ENCODE peak calls at places on chromosomes 12 and 14, in ten cellular contexts. One of them, this sample, is unnamed.

GRCh38 chr12:85405781-85406522 is 125.9 kb downstream of the ALX1 start:
- DNase-seq in AG09309: peak
- DNase-seq in uterus: no peak
- DNase-seq in lung: no peak
- DNase-seq in T-helper 9 cell: no peak
- DNase-seq in left ventricle myocardium inferior: no peak
- DNase-seq in stimulated activated CD4-positive, alpha-beta T cell treated with anti-CD3 and anti-CD28 coated beads, Interleukin-4, amount 100 ng/mL, for 1 hour: no peak
- DNase-seq in globus pallidus: no peak
- DNase-seq in T-helper 17 cell: no peak
- DNase-seq in stimulated activated CD8-positive, alpha-beta memory T cell treated with anti-CD3 and anti-CD28 coated beads, Interleukin-4, amount 100 ng/mL, for 48 hours: no peak
- DNase-seq in this sample: no peak

GRCh38 chr12:63098851-63099250 is 52.1 kb downstream of the AVPR1A start:
- DNase-seq in AG09309: no peak
- DNase-seq in uterus: no peak
- DNase-seq in lung: no peak
- DNase-seq in T-helper 9 cell: no peak
- DNase-seq in left ventricle myocardium inferior: no peak
- DNase-seq in stimulated activated CD4-positive, alpha-beta T cell treated with anti-CD3 and anti-CD28 coated beads, Interleukin-4, amount 100 ng/mL, for 1 hour: no peak
- DNase-seq in globus pallidus: no peak
- DNase-seq in T-helper 17 cell: no peak
- DNase-seq in stimulated activated CD8-positive, alpha-beta memory T cell treated with anti-CD3 and anti-CD28 coated beads, Interleukin-4, amount 100 ng/mL, for 48 hours: no peak
- DNase-seq in this sample: no peak

GRCh38 chr14:98952595-98953325 is 319.2 kb downstream of the BCL11B start:
- DNase-seq in AG09309: no peak
- DNase-seq in uterus: no peak
- DNase-seq in lung: no peak
- DNase-seq in T-helper 9 cell: no peak
- DNase-seq in left ventricle myocardium inferior: no peak
- DNase-seq in stimulated activated CD4-positive, alpha-beta T cell treated with anti-CD3 and anti-CD28 coated beads, Interleukin-4, amount 100 ng/mL, for 1 hour: no peak
- DNase-seq in globus pallidus: no peak
- DNase-seq in T-helper 17 cell: no peak
- DNase-seq in stimulated activated CD8-positive, alpha-beta memory T cell treated with anti-CD3 and anti-CD28 coated beads, Interleukin-4, amount 100 ng/mL, for 48 hours: peak
- DNase-seq in this sample: no peak

GRCh38 chr14:55977346-55977745 is 140.9 kb upstream of the PELI2 start:
- DNase-seq in AG09309: no peak
- DNase-seq in uterus: no peak
- DNase-seq in lung: no peak
- DNase-seq in T-helper 9 cell: no peak
- DNase-seq in left ventricle myocardium inferior: no peak
- DNase-seq in stimulated activated CD4-positive, alpha-beta T cell treated with anti-CD3 and anti-CD28 coated beads, Interleukin-4, amount 100 ng/mL, for 1 hour: no peak
- DNase-seq in globus pallidus: peak
- DNase-seq in T-helper 17 cell: no peak
- DNase-seq in stimulated activated CD8-positive, alpha-beta memory T cell treated with anti-CD3 and anti-CD28 coated beads, Interleukin-4, amount 100 ng/mL, for 48 hours: no peak
- DNase-seq in this sample: no peak

GRCh38 chr12:112599871-112600270 is 181.1 kb downstream of the PTPN11 start:
- DNase-seq in AG09309: peak
- DNase-seq in uterus: no peak
- DNase-seq in lung: no peak
- DNase-seq in T-helper 9 cell: no peak
- DNase-seq in left ventricle myocardium inferior: no peak
- DNase-seq in stimulated activated CD4-positive, alpha-beta T cell treated with anti-CD3 and anti-CD28 coated beads, Interleukin-4, amount 100 ng/mL, for 1 hour: no peak
- DNase-seq in globus pallidus: no peak
- DNase-seq in T-helper 17 cell: no peak
- DNase-seq in stimulated activated CD8-positive, alpha-beta memory T cell treated with anti-CD3 and anti-CD28 coated beads, Interleukin-4, amount 100 ng/mL, for 48 hours: no peak
- DNase-seq in this sample: no peak

GRCh38 chr12:80872053-80872452 is 65.7 kb downstream of the LIN7A start:
- DNase-seq in AG09309: no peak
- DNase-seq in uterus: no peak
- DNase-seq in lung: no peak
- DNase-seq in T-helper 9 cell: no peak
- DNase-seq in left ventricle myocardium inferior: no peak
- DNase-seq in stimulated activated CD4-positive, alpha-beta T cell treated with anti-CD3 and anti-CD28 coated beads, Interleukin-4, amount 100 ng/mL, for 1 hour: no peak
- DNase-seq in globus pallidus: no peak
- DNase-seq in T-helper 17 cell: no peak
- DNase-seq in stimulated activated CD8-positive, alpha-beta memory T cell treated with anti-CD3 and anti-CD28 coated beads, Interleukin-4, amount 100 ng/mL, for 48 hours: no peak
- DNase-seq in this sample: no peak

GRCh38 chr12:122862872-122863701 is 27.8 kb downstream of the HIP1R start:
- DNase-seq in AG09309: no peak
- DNase-seq in uterus: no peak
- DNase-seq in lung: peak
- DNase-seq in T-helper 9 cell: no peak
- DNase-seq in left ventricle myocardium inferior: no peak
- DNase-seq in stimulated activated CD4-positive, alpha-beta T cell treated with anti-CD3 and anti-CD28 coated beads, Interleukin-4, amount 100 ng/mL, for 1 hour: no peak
- DNase-seq in globus pallidus: no peak
- DNase-seq in T-helper 17 cell: no peak
- DNase-seq in stimulated activated CD8-positive, alpha-beta memory T cell treated with anti-CD3 and anti-CD28 coated beads, Interleukin-4, amount 100 ng/mL, for 48 hours: no peak
- DNase-seq in this sample: no peak

GRCh38 chr14:86541969-86542368 is 1012.0 kb downstream of the FLRT2 start:
- DNase-seq in AG09309: no peak
- DNase-seq in uterus: no peak
- DNase-seq in lung: no peak
- DNase-seq in T-helper 9 cell: no peak
- DNase-seq in left ventricle myocardium inferior: no peak
- DNase-seq in stimulated activated CD4-positive, alpha-beta T cell treated with anti-CD3 and anti-CD28 coated beads, Interleukin-4, amount 100 ng/mL, for 1 hour: no peak
- DNase-seq in globus pallidus: no peak
- DNase-seq in T-helper 17 cell: no peak
- DNase-seq in stimulated activated CD8-positive, alpha-beta memory T cell treated with anti-CD3 and anti-CD28 coated beads, Interleukin-4, amount 100 ng/mL, for 48 hours: no peak
- DNase-seq in this sample: no peak

GRCh38 chr14:64035143-64035542 is 182.3 kb downstream of the SYNE2 start:
- DNase-seq in AG09309: peak
- DNase-seq in uterus: no peak
- DNase-seq in lung: no peak
- DNase-seq in T-helper 9 cell: no peak
- DNase-seq in left ventricle myocardium inferior: no peak
- DNase-seq in stimulated activated CD4-positive, alpha-beta T cell treated with anti-CD3 and anti-CD28 coated beads, Interleukin-4, amount 100 ng/mL, for 1 hour: no peak
- DNase-seq in globus pallidus: no peak
- DNase-seq in T-helper 17 cell: no peak
- DNase-seq in stimulated activated CD8-positive, alpha-beta memory T cell treated with anti-CD3 and anti-CD28 coated beads, Interleukin-4, amount 100 ng/mL, for 48 hours: no peak
- DNase-seq in this sample: no peak

GRCh38 chr14:34120185-34120977 is 169.5 kb upstream of the EGLN3 start:
- DNase-seq in AG09309: no peak
- DNase-seq in uterus: no peak
- DNase-seq in lung: no peak
- DNase-seq in T-helper 9 cell: no peak
- DNase-seq in left ventricle myocardium inferior: no peak
- DNase-seq in stimulated activated CD4-positive, alpha-beta T cell treated with anti-CD3 and anti-CD28 coated beads, Interleukin-4, amount 100 ng/mL, for 1 hour: no peak
- DNase-seq in globus pallidus: no peak
- DNase-seq in T-helper 17 cell: no peak
- DNase-seq in stimulated activated CD8-positive, alpha-beta memory T cell treated with anti-CD3 and anti-CD28 coated beads, Interleukin-4, amount 100 ng/mL, for 48 hours: no peak
- DNase-seq in this sample: no peak

GRCh38 chr14:22370084-22370847 is 218.8 kb downstream of the DAD1 start:
- DNase-seq in AG09309: no peak
- DNase-seq in uterus: no peak
- DNase-seq in lung: peak
- DNase-seq in T-helper 9 cell: no peak
- DNase-seq in left ventricle myocardium inferior: peak
- DNase-seq in stimulated activated CD4-positive, alpha-beta T cell treated with anti-CD3 and anti-CD28 coated beads, Interleukin-4, amount 100 ng/mL, for 1 hour: no peak
- DNase-seq in globus pallidus: peak
- DNase-seq in T-helper 17 cell: no peak
- DNase-seq in stimulated activated CD8-positive, alpha-beta memory T cell treated with anti-CD3 and anti-CD28 coated beads, Interleukin-4, amount 100 ng/mL, for 48 hours: no peak
- DNase-seq in this sample: no peak

GRCh38 chr12:27782481-27782880 is 2.4 kb upstream of the MANSC4 start:
- DNase-seq in AG09309: no peak
- DNase-seq in uterus: no peak
- DNase-seq in lung: no peak
- DNase-seq in T-helper 9 cell: no peak
- DNase-seq in left ventricle myocardium inferior: no peak
- DNase-seq in stimulated activated CD4-positive, alpha-beta T cell treated with anti-CD3 and anti-CD28 coated beads, Interleukin-4, amount 100 ng/mL, for 1 hour: no peak
- DNase-seq in globus pallidus: no peak
- DNase-seq in T-helper 17 cell: no peak
- DNase-seq in stimulated activated CD8-positive, alpha-beta memory T cell treated with anti-CD3 and anti-CD28 coated beads, Interleukin-4, amount 100 ng/mL, for 48 hours: no peak
- DNase-seq in this sample: no peak

GRCh38 chr12:4539167-4539870 is 629 bp downstream of the RAD51AP1 start:
- DNase-seq in AG09309: no peak
- DNase-seq in uterus: no peak
- DNase-seq in lung: no peak
- DNase-seq in T-helper 9 cell: no peak
- DNase-seq in left ventricle myocardium inferior: no peak
- DNase-seq in stimulated activated CD4-positive, alpha-beta T cell treated with anti-CD3 and anti-CD28 coated beads, Interleukin-4, amount 100 ng/mL, for 1 hour: no peak
- DNase-seq in globus pallidus: no peak
- DNase-seq in T-helper 17 cell: no peak
- DNase-seq in stimulated activated CD8-positive, alpha-beta memory T cell treated with anti-CD3 and anti-CD28 coated beads, Interleukin-4, amount 100 ng/mL, for 48 hours: no peak
- DNase-seq in this sample: no peak

GRCh38 chr14:32426596-32427408 is 97.7 kb downstream of the AKAP6 start:
- DNase-seq in AG09309: no peak
- DNase-seq in uterus: no peak
- DNase-seq in lung: no peak
- DNase-seq in T-helper 9 cell: no peak
- DNase-seq in left ventricle myocardium inferior: no peak
- DNase-seq in stimulated activated CD4-positive, alpha-beta T cell treated with anti-CD3 and anti-CD28 coated beads, Interleukin-4, amount 100 ng/mL, for 1 hour: no peak
- DNase-seq in globus pallidus: no peak
- DNase-seq in T-helper 17 cell: no peak
- DNase-seq in stimulated activated CD8-positive, alpha-beta memory T cell treated with anti-CD3 and anti-CD28 coated beads, Interleukin-4, amount 100 ng/mL, for 48 hours: no peak
- DNase-seq in this sample: no peak

GRCh38 chr12:104703372-104703771 is 246.6 kb downstream of the CHST11 start:
- DNase-seq in AG09309: no peak
- DNase-seq in uterus: no peak
- DNase-seq in lung: no peak
- DNase-seq in T-helper 9 cell: no peak
- DNase-seq in left ventricle myocardium inferior: no peak
- DNase-seq in stimulated activated CD4-positive, alpha-beta T cell treated with anti-CD3 and anti-CD28 coated beads, Interleukin-4, amount 100 ng/mL, for 1 hour: no peak
- DNase-seq in globus pallidus: no peak
- DNase-seq in T-helper 17 cell: no peak
- DNase-seq in stimulated activated CD8-positive, alpha-beta memory T cell treated with anti-CD3 and anti-CD28 coated beads, Interleukin-4, amount 100 ng/mL, for 48 hours: no peak
- DNase-seq in this sample: no peak

GRCh38 chr14:29897181-29897580 is 30.5 kb downstream of the PRKD1 start:
- DNase-seq in AG09309: no peak
- DNase-seq in uterus: no peak
- DNase-seq in lung: no peak
- DNase-seq in T-helper 9 cell: no peak
- DNase-seq in left ventricle myocardium inferior: no peak
- DNase-seq in stimulated activated CD4-positive, alpha-beta T cell treated with anti-CD3 and anti-CD28 coated beads, Interleukin-4, amount 100 ng/mL, for 1 hour: no peak
- DNase-seq in globus pallidus: no peak
- DNase-seq in T-helper 17 cell: no peak
- DNase-seq in stimulated activated CD8-positive, alpha-beta memory T cell treated with anti-CD3 and anti-CD28 coated beads, Interleukin-4, amount 100 ng/mL, for 48 hours: no peak
- DNase-seq in this sample: no peak

GRCh38 chr12:75479963-75480461 is 543 bp upstream of the GLIPR1 start:
- DNase-seq in AG09309: peak
- DNase-seq in uterus: no peak
- DNase-seq in lung: no peak
- DNase-seq in T-helper 9 cell: no peak
- DNase-seq in left ventricle myocardium inferior: no peak
- DNase-seq in stimulated activated CD4-positive, alpha-beta T cell treated with anti-CD3 and anti-CD28 coated beads, Interleukin-4, amount 100 ng/mL, for 1 hour: no peak
- DNase-seq in globus pallidus: no peak
- DNase-seq in T-helper 17 cell: no peak
- DNase-seq in stimulated activated CD8-positive, alpha-beta memory T cell treated with anti-CD3 and anti-CD28 coated beads, Interleukin-4, amount 100 ng/mL, for 48 hours: no peak
- DNase-seq in this sample: no peak

GRCh38 chr12:102873077-102873476 is 44.0 kb downstream of the PAH start:
- DNase-seq in AG09309: no peak
- DNase-seq in uterus: no peak
- DNase-seq in lung: no peak
- DNase-seq in T-helper 9 cell: no peak
- DNase-seq in left ventricle myocardium inferior: no peak
- DNase-seq in stimulated activated CD4-positive, alpha-beta T cell treated with anti-CD3 and anti-CD28 coated beads, Interleukin-4, amount 100 ng/mL, for 1 hour: no peak
- DNase-seq in globus pallidus: no peak
- DNase-seq in T-helper 17 cell: no peak
- DNase-seq in stimulated activated CD8-positive, alpha-beta memory T cell treated with anti-CD3 and anti-CD28 coated beads, Interleukin-4, amount 100 ng/mL, for 48 hours: no peak
- DNase-seq in this sample: no peak

GRCh38 chr14:77353469-77354141 is 23.3 kb downstream of the TMED8 start:
- DNase-seq in AG09309: no peak
- DNase-seq in uterus: no peak
- DNase-seq in lung: no peak
- DNase-seq in T-helper 9 cell: no peak
- DNase-seq in left ventricle myocardium inferior: no peak
- DNase-seq in stimulated activated CD4-positive, alpha-beta T cell treated with anti-CD3 and anti-CD28 coated beads, Interleukin-4, amount 100 ng/mL, for 1 hour: no peak
- DNase-seq in globus pallidus: peak
- DNase-seq in T-helper 17 cell: no peak
- DNase-seq in stimulated activated CD8-positive, alpha-beta memory T cell treated with anti-CD3 and anti-CD28 coated beads, Interleukin-4, amount 100 ng/mL, for 48 hours: no peak
- DNase-seq in this sample: no peak

GRCh38 chr14:72781476-72782181 is 112.3 kb downstream of the DPF3 start:
- DNase-seq in AG09309: peak
- DNase-seq in uterus: no peak
- DNase-seq in lung: peak
- DNase-seq in T-helper 9 cell: no peak
- DNase-seq in left ventricle myocardium inferior: no peak
- DNase-seq in stimulated activated CD4-positive, alpha-beta T cell treated with anti-CD3 and anti-CD28 coated beads, Interleukin-4, amount 100 ng/mL, for 1 hour: no peak
- DNase-seq in globus pallidus: no peak
- DNase-seq in T-helper 17 cell: no peak
- DNase-seq in stimulated activated CD8-positive, alpha-beta memory T cell treated with anti-CD3 and anti-CD28 coated beads, Interleukin-4, amount 100 ng/mL, for 48 hours: no peak
- DNase-seq in this sample: no peak

GRCh38 chr12:12468575-12468974 is 94.1 kb downstream of the DUSP16 start:
- DNase-seq in AG09309: no peak
- DNase-seq in uterus: no peak
- DNase-seq in lung: no peak
- DNase-seq in T-helper 9 cell: no peak
- DNase-seq in left ventricle myocardium inferior: no peak
- DNase-seq in stimulated activated CD4-positive, alpha-beta T cell treated with anti-CD3 and anti-CD28 coated beads, Interleukin-4, amount 100 ng/mL, for 1 hour: no peak
- DNase-seq in globus pallidus: no peak
- DNase-seq in T-helper 17 cell: no peak
- DNase-seq in stimulated activated CD8-positive, alpha-beta memory T cell treated with anti-CD3 and anti-CD28 coated beads, Interleukin-4, amount 100 ng/mL, for 48 hours: no peak
- DNase-seq in this sample: no peak

GRCh38 chr14:30389901-30390394 is 169.0 kb upstream of the G2E3 start:
- DNase-seq in AG09309: no peak
- DNase-seq in uterus: no peak
- DNase-seq in lung: no peak
- DNase-seq in T-helper 9 cell: no peak
- DNase-seq in left ventricle myocardium inferior: no peak
- DNase-seq in stimulated activated CD4-positive, alpha-beta T cell treated with anti-CD3 and anti-CD28 coated beads, Interleukin-4, amount 100 ng/mL, for 1 hour: no peak
- DNase-seq in globus pallidus: no peak
- DNase-seq in T-helper 17 cell: no peak
- DNase-seq in stimulated activated CD8-positive, alpha-beta memory T cell treated with anti-CD3 and anti-CD28 coated beads, Interleukin-4, amount 100 ng/mL, for 48 hours: no peak
- DNase-seq in this sample: no peak

GRCh38 chr12:43540474-43540873 is 11.5 kb downstream of the ADAMTS20 start:
- DNase-seq in AG09309: peak
- DNase-seq in uterus: no peak
- DNase-seq in lung: no peak
- DNase-seq in T-helper 9 cell: no peak
- DNase-seq in left ventricle myocardium inferior: no peak
- DNase-seq in stimulated activated CD4-positive, alpha-beta T cell treated with anti-CD3 and anti-CD28 coated beads, Interleukin-4, amount 100 ng/mL, for 1 hour: no peak
- DNase-seq in globus pallidus: no peak
- DNase-seq in T-helper 17 cell: no peak
- DNase-seq in stimulated activated CD8-positive, alpha-beta memory T cell treated with anti-CD3 and anti-CD28 coated beads, Interleukin-4, amount 100 ng/mL, for 48 hours: no peak
- DNase-seq in this sample: no peak

GRCh38 chr12:23857201-23857600 is 92.3 kb downstream of the SOX5 start:
- DNase-seq in AG09309: no peak
- DNase-seq in uterus: no peak
- DNase-seq in lung: no peak
- DNase-seq in T-helper 9 cell: no peak
- DNase-seq in left ventricle myocardium inferior: no peak
- DNase-seq in stimulated activated CD4-positive, alpha-beta T cell treated with anti-CD3 and anti-CD28 coated beads, Interleukin-4, amount 100 ng/mL, for 1 hour: no peak
- DNase-seq in globus pallidus: no peak
- DNase-seq in T-helper 17 cell: no peak
- DNase-seq in stimulated activated CD8-positive, alpha-beta memory T cell treated with anti-CD3 and anti-CD28 coated beads, Interleukin-4, amount 100 ng/mL, for 48 hours: no peak
- DNase-seq in this sample: no peak

GRCh38 chr12:98416845-98417244 is 98.5 kb upstream of the TMPO start:
- DNase-seq in AG09309: no peak
- DNase-seq in uterus: no peak
- DNase-seq in lung: no peak
- DNase-seq in T-helper 9 cell: no peak
- DNase-seq in left ventricle myocardium inferior: no peak
- DNase-seq in stimulated activated CD4-positive, alpha-beta T cell treated with anti-CD3 and anti-CD28 coated beads, Interleukin-4, amount 100 ng/mL, for 1 hour: no peak
- DNase-seq in globus pallidus: no peak
- DNase-seq in T-helper 17 cell: no peak
- DNase-seq in stimulated activated CD8-positive, alpha-beta memory T cell treated with anti-CD3 and anti-CD28 coated beads, Interleukin-4, amount 100 ng/mL, for 48 hours: no peak
- DNase-seq in this sample: no peak

GRCh38 chr12:94074216-94074969 is 74.0 kb upstream of the PLXNC1 start:
- DNase-seq in AG09309: no peak
- DNase-seq in uterus: peak
- DNase-seq in lung: no peak
- DNase-seq in T-helper 9 cell: no peak
- DNase-seq in left ventricle myocardium inferior: peak
- DNase-seq in stimulated activated CD4-positive, alpha-beta T cell treated with anti-CD3 and anti-CD28 coated beads, Interleukin-4, amount 100 ng/mL, for 1 hour: no peak
- DNase-seq in globus pallidus: peak
- DNase-seq in T-helper 17 cell: no peak
- DNase-seq in stimulated activated CD8-positive, alpha-beta memory T cell treated with anti-CD3 and anti-CD28 coated beads, Interleukin-4, amount 100 ng/mL, for 48 hours: no peak
- DNase-seq in this sample: no peak

GRCh38 chr12:123141615-123142517 is 9.0 kb downstream of the PITPNM2 start:
- DNase-seq in AG09309: peak
- DNase-seq in uterus: peak
- DNase-seq in lung: peak
- DNase-seq in T-helper 9 cell: no peak
- DNase-seq in left ventricle myocardium inferior: peak
- DNase-seq in stimulated activated CD4-positive, alpha-beta T cell treated with anti-CD3 and anti-CD28 coated beads, Interleukin-4, amount 100 ng/mL, for 1 hour: no peak
- DNase-seq in globus pallidus: no peak
- DNase-seq in T-helper 17 cell: no peak
- DNase-seq in stimulated activated CD8-positive, alpha-beta memory T cell treated with anti-CD3 and anti-CD28 coated beads, Interleukin-4, amount 100 ng/mL, for 48 hours: no peak
- DNase-seq in this sample: no peak

GRCh38 chr12:121915841-121916321 is 2.5 kb upstream of the CFAP251 start:
- DNase-seq in AG09309: no peak
- DNase-seq in uterus: no peak
- DNase-seq in lung: no peak
- DNase-seq in T-helper 9 cell: no peak
- DNase-seq in left ventricle myocardium inferior: no peak
- DNase-seq in stimulated activated CD4-positive, alpha-beta T cell treated with anti-CD3 and anti-CD28 coated beads, Interleukin-4, amount 100 ng/mL, for 1 hour: no peak
- DNase-seq in globus pallidus: no peak
- DNase-seq in T-helper 17 cell: no peak
- DNase-seq in stimulated activated CD8-positive, alpha-beta memory T cell treated with anti-CD3 and anti-CD28 coated beads, Interleukin-4, amount 100 ng/mL, for 48 hours: no peak
- DNase-seq in this sample: no peak